ENCODE peak calls at places on chromosomes 1 and 21, in eight cellular contexts. I is stromal cell of bone marrow; P is suprapubic skin; B is astrocyte of the spinal cord; F is GM03348; Z is activated CD4-positive, alpha-beta T cell treated with anti-CD3 and anti-CD28 coated beads for 48 hours; X is hepatocyte; C is HT-29. U is an unnamed sample.

GRCh38 chr1:214332950-214333798 is 52.2 kb downstream of the SMYD2 start:
- DNase-seq in P (no peak), B (peak; percentile 68), X (peak; percentile 61), I (no peak), F (peak; percentile 83), C (peak; percentile 70), Z (peak; percentile 70), U (peak; percentile 57)

GRCh38 chr1:115240321-115240720 is 97.7 kb downstream of the NGF start:
- DNase-seq in Z (no peak), B (no peak), I (no peak), X (no peak), C (no peak), F (no peak), P (no peak), U (no peak)

GRCh38 chr1:171245458-171246064 is 2.7 kb upstream of the FMO1 start:
- DNase-seq in P (no peak), C (peak; percentile 60), F (peak; percentile 53), B (peak; percentile 48), I (no peak), X (peak; percentile 69), Z (peak; percentile 8), U (peak; percentile 37)

GRCh38 chr1:236354330-236355147 is 39.5 kb upstream of the EDARADD start:
- DNase-seq in X (no peak), F (peak; percentile 19), Z (no peak), C (no peak), P (no peak), I (peak; percentile 16), B (peak; percentile 16), U (peak; percentile 53)

GRCh38 chr21:32858628-32859027 is 87.1 kb upstream of the PAXBP1 start:
- DNase-seq in B (no peak), Z (no peak), I (no peak), F (no peak), X (no peak), C (no peak), P (no peak), U (no peak)

GRCh38 chr1:205357567-205357966 is 845 bp upstream of the KLHDC8A start:
- DNase-seq in F (no peak), B (no peak), P (no peak), X (no peak), Z (no peak), C (no peak), I (no peak), U (no peak)

GRCh38 chr1:96833376-96833775 is 111.8 kb downstream of the PTBP2 start:
- DNase-seq in I (no peak), C (no peak), F (no peak), X (no peak), P (no peak), Z (no peak), B (no peak), U (no peak)

GRCh38 chr1:154945160-154945961 is 8.8 kb upstream of the PMVK start:
- DNase-seq in B (no peak), P (no peak), I (no peak), X (no peak), C (no peak), Z (no peak), F (no peak), U (no peak)

GRCh38 chr1:155179107-155180031 is 5.7 kb downstream of the TRIM46 start:
- DNase-seq in P (no peak), Z (no peak), X (peak; percentile 2), B (no peak), I (no peak), C (no peak), F (no peak), U (no peak)

GRCh38 chr1:200150721-200151120 is 123.2 kb downstream of the NR5A2 start:
- DNase-seq in P (no peak), I (peak; percentile 50), B (peak; percentile 55), X (peak; percentile 74), F (peak; percentile 61), Z (peak; percentile 33), C (no peak), U (peak; percentile 79)

GRCh38 chr1:171350579-171350978 is 36.6 kb downstream of the FMO4 start:
- DNase-seq in F (no peak), P (no peak), B (no peak), C (no peak), Z (no peak), X (no peak), I (no peak), U (no peak)

GRCh38 chr1:73953611-73954010 is 244.4 kb downstream of the LRRIQ3 start:
- DNase-seq in P (no peak), X (no peak), F (no peak), Z (no peak), C (no peak), I (no peak), B (no peak), U (no peak)

GRCh38 chr1:2609271-2610035 is 22.9 kb downstream of the PRXL2B start:
- DNase-seq in B (no peak), C (no peak), X (no peak), P (peak; percentile 79), F (no peak), Z (no peak), I (no peak), U (no peak)

GRCh38 chr1:151147132-151147503 is 687 bp upstream of the SEMA6C start:
- DNase-seq in C (no peak), P (no peak), F (no peak), Z (no peak), X (peak; percentile 31), I (no peak), B (no peak), U (no peak)

GRCh38 chr1:81157686-81158085 is 643.0 kb upstream of the ADGRL2 start:
- DNase-seq in X (no peak), P (no peak), C (no peak), F (no peak), B (no peak), Z (no peak), I (no peak), U (no peak)

GRCh38 chr1:214440219-214440965 is 111.0 kb downstream of the PTPN14 start:
- DNase-seq in F (no peak), P (no peak), X (no peak), C (peak; percentile 16), B (no peak), Z (no peak), I (no peak), U (no peak)

GRCh38 chr1:71668059-71668458 is 587.2 kb upstream of the ZRANB2 start:
- DNase-seq in B (no peak), Z (no peak), C (no peak), P (no peak), F (no peak), I (no peak), X (no peak), U (no peak)

GRCh38 chr1:169944621-169945020 is 50.9 kb upstream of the SCYL3 start:
- DNase-seq in C (no peak), P (no peak), Z (no peak), B (no peak), I (no peak), X (no peak), F (no peak), U (no peak)

GRCh38 chr1:65512383-65512782 is 91.9 kb downstream of the LEPR start:
- DNase-seq in C (no peak), P (no peak), F (no peak), Z (no peak), X (no peak), I (no peak), B (no peak), U (no peak)

GRCh38 chr1:151399890-151400235 is 490 bp downstream of the PSMB4 start:
- DNase-seq in P (no peak), Z (peak; percentile 36), I (peak; percentile 3), X (peak; percentile 33), C (peak; percentile 34), B (peak; percentile 33), F (peak; percentile 46), U (peak; percentile 20)

GRCh38 chr1:2969011-2969869 is 52.0 kb upstream of the ACTRT2 start:
- DNase-seq in B (no peak), F (no peak), X (no peak), P (no peak), I (no peak), Z (no peak), C (peak; percentile 53), U (no peak)

GRCh38 chr1:184472117-184472516 is 85.3 kb downstream of the C1orf21 start:
- DNase-seq in X (no peak), P (no peak), Z (no peak), C (no peak), I (no peak), F (no peak), B (no peak), U (no peak)

GRCh38 chr1:43348343-43348808 is 10.4 kb upstream of the CDC20 start:
- DNase-seq in X (no peak), Z (no peak), B (no peak), F (peak; percentile 26), I (no peak), P (no peak), C (no peak), U (no peak)

GRCh38 chr1:180632326-180633088 is 685 bp downstream of the XPR1 start:
- DNase-seq in B (peak; percentile 20), C (peak; percentile 48), I (no peak), F (peak; percentile 76), X (peak; percentile 82), P (peak; percentile 85), Z (peak; percentile 72), U (no peak)

GRCh38 chr1:176543360-176544136 is 80.6 kb downstream of the PAPPA2 start:
- DNase-seq in X (no peak), F (no peak), Z (no peak), P (no peak), C (no peak), B (no peak), I (no peak), U (no peak)

GRCh38 chr1:182625716-182626504 is 21.7 kb upstream of the RGS16 start:
- DNase-seq in F (peak; percentile 55), P (no peak), B (no peak), C (no peak), Z (no peak), X (no peak), I (no peak), U (peak; percentile 42)

GRCh38 chr1:44672254-44672955 is 1.9 kb downstream of the TMEM53 start:
- DNase-seq in X (no peak), F (no peak), I (no peak), P (no peak), B (peak; percentile 88), Z (peak; percentile 22), C (no peak), U (peak; percentile 95)

GRCh38 chr1:5914676-5915285 is 77.4 kb downstream of the NPHP4 start:
- DNase-seq in Z (no peak), P (peak; percentile 49), I (no peak), C (no peak), X (no peak), B (no peak), F (no peak), U (no peak)

GRCh38 chr1:67559222-67559700 is 125.7 kb upstream of the GADD45A start:
- DNase-seq in Z (no peak), B (peak; percentile 36), I (peak; percentile 55), P (peak; percentile 84), X (no peak), F (peak; percentile 89), C (no peak), U (peak; percentile 67)

GRCh38 chr1:68103006-68103545 is 52.6 kb upstream of the DIRAS3 start:
- DNase-seq in I (no peak), F (no peak), B (no peak), P (no peak), Z (no peak), C (no peak), X (no peak), U (no peak)

GRCh38 chr21:39537571-39537970 is 75.2 kb upstream of the B3GALT5 start:
- DNase-seq in F (no peak), Z (no peak), C (no peak), B (no peak), I (no peak), X (no peak), P (no peak), U (no peak)

GRCh38 chr1:151811181-151811580 is 6.0 kb upstream of the LINGO4 start:
- DNase-seq in B (no peak), X (no peak), F (no peak), I (no peak), Z (no peak), P (no peak), C (no peak), U (no peak)

GRCh38 chr1:89464008-89464407 is 60.6 kb upstream of the LRRC8B start:
- DNase-seq in X (no peak), I (no peak), B (no peak), F (no peak), Z (peak; percentile 25), C (no peak), P (no peak), U (peak; percentile 42)

GRCh38 chr21:36839123-36839522 is 127.3 kb downstream of the HLCS start:
- DNase-seq in C (no peak), P (no peak), Z (no peak), B (peak; percentile 68), I (peak; percentile 81), X (no peak), F (no peak), U (peak; percentile 66)

U was measured in Daoy.